ENCODE peak calls at places on chromosomes 11 and 22, in ten cellular contexts. J is mammary epithelial cell; O is heart right ventricle; N is DND-41; L is MM.1S; S is uterus; Q is CD8-positive, alpha-beta memory T cell; A is fibroblast of lung; E is testis; P is CD4-positive, CD25-positive, alpha-beta regulatory T cell. U is an unnamed sample.

GRCh38 chr11:132493786-132494185 is 1038.5 kb downstream of the OPCML start:
- DNase-seq in J (no peak), O (no peak), N (no peak), L (no peak), S (no peak), Q (no peak), A (no peak), E (no peak), P (no peak), U (no peak)

GRCh38 chr11:11213117-11213516 is 139.9 kb downstream of the CSNK2A3 start:
- DNase-seq in J (no peak), O (no peak), N (no peak), L (no peak), S (no peak), Q (no peak), A (no peak), E (no peak), P (no peak), U (no peak)

GRCh38 chr22:21698430-21699329 is 32.9 kb downstream of the PPIL2 start:
- DNase-seq in J (no peak), O (peak; percentile 71), N (no peak), L (no peak), S (peak; percentile 32), Q (no peak), A (no peak), E (peak; percentile 59), P (no peak), U (peak; percentile 89)

GRCh38 chr22:22773979-22774738 is 113.5 kb upstream of the IGLL5 start:
- DNase-seq in J (no peak), O (no peak), N (no peak), L (no peak), S (no peak), Q (no peak), A (no peak), E (no peak), P (no peak), U (no peak)

GRCh38 chr11:30292545-30292944 is 30.4 kb upstream of the ARL14EP start:
- DNase-seq in J (no peak), O (no peak), N (no peak), L (no peak), S (no peak), Q (no peak), A (no peak), E (no peak), P (no peak), U (no peak)

GRCh38 chr11:3218483-3219280 is at the start of gene MRGPRG:
- DNase-seq in J (no peak), O (peak; percentile 5), N (no peak), L (no peak), S (no peak), Q (no peak), A (no peak), E (peak; percentile 7), P (no peak), U (no peak)

GRCh38 chr22:36339171-36340065 is 48.3 kb downstream of the MYH9 start:
- DNase-seq in J (peak; percentile 73), O (no peak), N (no peak), L (no peak), S (no peak), Q (peak; percentile 47), A (peak; percentile 50), E (no peak), P (no peak), U (peak; percentile 73)

GRCh38 chr11:128628686-128629085 is 41.3 kb upstream of the ETS1 start:
- DNase-seq in J (no peak), O (no peak), N (no peak), L (no peak), S (no peak), Q (peak; percentile 34), A (no peak), E (no peak), P (peak; percentile 54), U (no peak)

GRCh38 chr11:62572431-62572830 is 1.3 kb downstream of the EEF1G start:
- DNase-seq in J (no peak), O (no peak), N (no peak), L (no peak), S (no peak), Q (no peak), A (no peak), E (no peak), P (no peak), U (no peak)

GRCh38 chr11:62569611-62570010 is 4.1 kb downstream of the EEF1G start:
- DNase-seq in J (no peak), O (no peak), N (no peak), L (no peak), S (no peak), Q (no peak), A (no peak), E (no peak), P (no peak), U (no peak)

GRCh38 chr11:62566247-62566646 is 7.4 kb downstream of the EEF1G start:
- DNase-seq in J (no peak), O (no peak), N (no peak), L (no peak), S (no peak), Q (no peak), A (no peak), E (no peak), P (no peak), U (no peak)

GRCh38 chr11:62565100-62565802 is 8.4 kb downstream of the EEF1G start:
- DNase-seq in J (no peak), O (no peak), N (no peak), L (no peak), S (no peak), Q (no peak), A (no peak), E (no peak), P (no peak), U (no peak)

GRCh38 chr11:62567018-62567633 is 6.6 kb downstream of the EEF1G start:
- DNase-seq in J (no peak), O (no peak), N (no peak), L (no peak), S (no peak), Q (no peak), A (no peak), E (no peak), P (no peak), U (no peak)
- H3K4me3 ChIP-seq in J (no peak overlapping the region), O (no peak overlapping the region), N (no peak overlapping the region), L (no peak overlapping the region), S (no peak overlapping the region), Q (no peak overlapping the region), A (no peak overlapping the region), E (no peak overlapping the region), P (no peak overlapping the region), U (no peak overlapping the region)

GRCh38 chr11:62880803-62881578 is at the start of gene SLC3A2:
- DNase-seq in J (peak; percentile 88), O (peak; percentile 89), N (peak; percentile 91), L (peak; percentile 93), S (peak; percentile 91), Q (peak; percentile 88), A (peak; percentile 87), E (peak; percentile 93), P (peak; percentile 90), U (peak; percentile 93)

GRCh38 chr11:62881579-62882427 is 1.1 kb downstream of the SLC3A2 start:
- DNase-seq in J (peak; percentile 96), O (peak; percentile 87), N (peak; percentile 98), L (peak; percentile 93), S (peak; percentile 96), Q (peak; percentile 86), A (peak; percentile 98), E (peak; percentile 95), P (peak; percentile 90), U (peak; percentile 99)

GRCh38 chr11:62879150-62879549 is 1.5 kb upstream of the SLC3A2 start:
- DNase-seq in J (no peak), O (no peak), N (no peak), L (no peak), S (no peak), Q (no peak), A (no peak), E (no peak), P (no peak), U (no peak)

GRCh38 chr11:62879554-62879953 is 1.1 kb upstream of the SLC3A2 start:
- DNase-seq in J (no peak), O (no peak), N (no peak), L (no peak), S (peak; percentile 56), Q (no peak), A (peak; percentile 39), E (peak; percentile 53), P (no peak), U (no peak)

DNA sequence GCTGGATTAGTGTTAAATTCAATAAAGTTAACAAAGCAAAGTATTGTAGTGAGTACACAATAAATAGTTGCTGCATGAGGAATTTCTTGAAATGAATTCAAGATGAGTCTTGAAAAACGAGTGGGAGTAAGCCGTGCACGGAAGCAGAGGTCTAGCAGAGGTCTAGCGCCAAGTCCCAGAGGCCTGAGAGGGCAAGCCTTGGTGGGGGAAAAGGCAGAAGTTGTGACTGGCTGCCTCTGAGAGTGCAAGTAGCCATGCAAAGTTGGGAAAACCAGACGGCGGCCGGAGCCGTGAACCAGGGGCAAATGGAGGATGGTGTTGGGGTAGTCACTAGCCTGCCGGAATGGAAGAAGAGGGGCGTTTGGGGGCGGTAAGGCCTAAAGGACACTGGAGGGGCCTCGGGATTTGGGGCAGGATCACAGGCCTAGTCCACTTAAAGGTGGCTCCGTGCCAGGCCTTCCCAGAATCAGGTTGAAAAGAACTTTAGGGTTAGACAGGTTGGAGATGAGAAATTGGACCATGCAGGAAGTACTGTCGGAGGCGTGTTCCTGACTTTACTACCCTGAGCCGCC is 379 bp upstream of the SLC3A2 start:
- DNase-seq in J (peak; percentile 78), O (peak; percentile 46), N (no peak), L (no peak), S (peak; percentile 76), Q (peak; percentile 14), A (peak; percentile 75), E (peak; percentile 72), P (no peak), U (peak; percentile 80)
- H3K4me1 ChIP-seq in J (peaks cover 36% of the 10 kb centered on the region), O (peaks cover 39% of the 10 kb centered on the region), N (peaks cover 50% of the 10 kb centered on the region), L (peaks cover 21% of the 10 kb centered on the region), S (peaks cover 32% of the 10 kb centered on the region), Q (peaks cover 39% of the 10 kb centered on the region), A (peaks cover 23% of the 10 kb centered on the region), E (peaks cover 23% of the 10 kb centered on the region), P (peaks cover 42% of the 10 kb centered on the region), U (peaks cover 39% of the 10 kb centered on the region)

DNA sequence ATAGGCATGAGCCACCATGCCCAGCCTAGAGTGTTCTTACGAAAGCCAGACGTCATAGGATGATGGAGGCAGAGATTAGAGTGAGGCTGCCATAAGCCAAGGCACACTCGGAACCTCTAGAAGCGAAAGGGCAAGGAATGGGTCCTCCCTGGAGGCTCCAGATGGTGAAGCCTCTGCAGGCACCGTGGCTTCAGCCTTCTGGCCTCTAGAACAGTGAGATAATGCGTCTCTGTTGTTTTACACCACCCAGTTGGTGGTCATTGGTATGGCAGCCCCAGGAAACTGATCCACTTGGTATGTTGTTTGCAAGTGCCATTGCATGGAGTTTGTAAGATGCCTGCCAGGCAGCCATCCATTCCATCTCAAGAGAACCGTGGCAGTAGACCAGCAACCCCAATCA is 791.0 kb downstream of the TBC1D22A start:
- DNase-seq in J (no peak), O (no peak), N (no peak), L (no peak), S (no peak), Q (no peak), A (no peak), E (no peak), P (no peak), U (no peak)
- H3K9me3 ChIP-seq in J (peaks cover 32% of the 10 kb centered on the region), O (no peaks in the 10 kb centered on the region), N (no peaks in the 10 kb centered on the region), L (no peaks in the 10 kb centered on the region), S (no peaks in the 10 kb centered on the region), Q (no peaks in the 10 kb centered on the region), A (no peaks in the 10 kb centered on the region), E (no peaks in the 10 kb centered on the region), P (no peaks in the 10 kb centered on the region), U (no peaks in the 10 kb centered on the region)

DNA sequence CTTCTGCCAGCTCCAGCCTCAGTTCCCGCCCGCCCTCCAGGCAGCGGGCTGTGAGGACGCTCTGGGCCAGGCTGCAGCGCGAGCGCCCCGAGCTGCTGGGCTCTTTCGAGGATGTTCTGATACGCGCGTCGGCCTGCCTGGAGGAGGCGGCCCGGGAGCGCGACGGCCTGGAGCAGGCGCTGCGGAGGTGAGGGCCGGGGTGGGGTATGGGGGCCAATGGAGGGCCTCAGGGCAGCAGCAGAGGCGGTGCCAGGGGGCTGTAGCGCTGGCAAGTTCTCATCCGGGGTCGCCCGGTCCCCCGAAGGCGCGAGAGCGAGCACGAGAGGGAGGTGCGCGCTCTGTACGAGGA is 2.2 kb downstream of the CRACR2B start:
- DNase-seq in J (no peak), O (no peak), N (no peak), L (no peak), S (no peak), Q (no peak), A (no peak), E (no peak), P (no peak), U (no peak)
- H3K4me3 ChIP-seq in J (no peak overlapping the region), O (peak overlapping the region; percentile 52), N (no peak overlapping the region), L (peak overlapping the region; percentile 47), S (peak overlapping the region; percentile 10), Q (peak overlapping the region; percentile 28), A (no peak overlapping the region), E (no peak overlapping the region), P (no peak overlapping the region), U (peak overlapping the region; percentile 59)

U was measured in adipocyte.